ENCODE peak calls at places on chromosomes 5 and 9, in six cellular contexts. B, X, O, E, M and L are unnamed samples.

GRCh38 chr9:125580701-125581286 is 126.2 kb downstream of the MAPKAP1 start:
- DNase-seq in X (no peak), E (no peak), B (no peak), M (no peak), O (no peak), L (no peak)

GRCh38 chr9:116574027-116574679 is 113.0 kb upstream of the TRIM32 start:
- DNase-seq in B (no peak), X (no peak), M (peak; percentile 44), O (no peak), E (no peak), L (no peak)

GRCh38 chr5:17169507-17169906 is 47.9 kb upstream of the BASP1 start:
- DNase-seq in X (no peak), B (no peak), O (no peak), E (no peak), M (no peak), L (no peak)

GRCh38 chr5:176543428-176544182 is 5.5 kb upstream of the CDHR2 start:
- DNase-seq in X (peak; percentile 59), E (peak; percentile 67), M (peak; percentile 67), B (peak; percentile 66), O (peak; percentile 78), L (peak; percentile 74)

GRCh38 chr5:93428868-93429267 is 152.2 kb downstream of the NR2F1-AS1 start:
- DNase-seq in X (no peak), E (no peak), O (no peak), B (no peak), M (no peak), L (no peak)

GRCh38 chr5:85049020-85049419 is 664.3 kb upstream of the EDIL3 start:
- DNase-seq in O (no peak), E (no peak), B (no peak), X (no peak), M (no peak), L (no peak)

GRCh38 chr9:112086627-112087026 is 88.5 kb downstream of the SUSD1 start:
- DNase-seq in O (no peak), M (no peak), B (no peak), X (no peak), E (no peak), L (no peak)

GRCh38 chr5:94707359-94707758 is 88.9 kb downstream of the SLF1 start:
- DNase-seq in B (no peak), X (no peak), M (peak; percentile 56), E (no peak), O (no peak), L (no peak)

GRCh38 chr9:75083188-75083976 is 4.6 kb downstream of the NMRK1 start:
- DNase-seq in M (peak; percentile 44), B (no peak), O (peak; percentile 46), E (no peak), X (peak; percentile 35), L (no peak)

GRCh38 chr9:85024374-85024773 is 354.8 kb downstream of the NTRK2 start:
- DNase-seq in E (no peak), B (no peak), X (no peak), O (no peak), M (no peak), L (no peak)

GRCh38 chr5:170757182-170757601 is 26.3 kb upstream of the GABRP start:
- DNase-seq in M (peak; percentile 76), E (no peak), O (no peak), X (no peak), B (no peak), L (no peak)

GRCh38 chr5:1804001-1804690 is 2.9 kb downstream of the NDUFS6 start:
- DNase-seq in B (no peak), M (no peak), O (no peak), X (no peak), E (no peak), L (no peak)

DNA sequence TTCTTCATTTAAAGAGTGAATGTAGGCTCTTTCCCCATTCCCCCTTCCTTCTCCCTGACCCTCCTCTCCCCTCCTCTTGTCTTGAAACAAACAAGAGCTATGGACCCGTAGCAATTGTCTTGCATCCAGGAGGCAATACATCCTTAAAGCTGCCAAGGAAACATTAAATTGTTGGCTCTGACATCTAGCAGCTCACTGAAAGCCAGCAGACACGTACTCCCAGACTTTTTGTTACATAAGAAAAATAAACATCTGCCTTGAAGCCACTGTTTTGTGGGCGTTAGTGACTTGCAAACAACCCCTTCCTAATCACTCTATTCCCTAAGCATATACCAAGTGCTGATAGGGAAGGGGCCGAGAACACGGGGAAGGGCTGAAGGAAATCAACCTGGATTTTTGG is 8.6 kb downstream of the SLC45A2 start:
- DNase-seq in O (no peak), B (no peak), E (no peak), M (no peak), X (no peak), L (no peak)
- H3K27ac ChIP-seq in O (no peak overlapping the region), B (no peak overlapping the region), E (peak overlapping the region; percentile 34), M (no peak overlapping the region), X (no peak overlapping the region), L (no peak overlapping the region)

DNA sequence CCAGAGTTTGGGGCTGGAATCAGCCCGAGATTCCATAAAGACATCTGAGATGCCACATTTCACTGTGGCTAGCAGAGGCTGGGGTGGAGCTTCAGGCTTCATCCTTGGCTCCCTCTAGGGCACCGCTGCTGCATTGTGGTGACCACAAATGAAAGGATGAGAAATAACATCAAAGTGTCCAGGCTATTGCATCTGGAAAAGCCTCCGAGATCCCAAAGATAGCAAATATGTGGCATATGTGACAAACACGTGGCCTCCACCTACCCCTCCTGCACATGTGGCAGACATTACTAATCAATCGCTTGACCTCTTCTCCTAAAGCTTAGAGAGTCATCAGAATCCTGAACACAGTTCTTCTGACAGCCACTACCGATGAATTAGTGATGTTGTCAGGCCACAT is 4.5 kb downstream of the SPARC start:
- DNase-seq in M (no peak), O (no peak), B (no peak), E (no peak), X (no peak), L (no peak)
- H3K27ac ChIP-seq in M (no peak overlapping the region), O (no peak overlapping the region), B (no peak overlapping the region), E (peak overlapping the region; percentile 100), X (no peak overlapping the region), L (no peak overlapping the region)

GRCh38 chr9:33130501-33130900 is 36.6 kb downstream of the B4GALT1 start:
- DNase-seq in O (no peak), X (no peak), M (no peak), B (no peak), E (no peak), L (no peak)

GRCh38 chr9:33131505-33132248 is 35.5 kb downstream of the B4GALT1 start:
- DNase-seq in O (no peak), M (no peak), E (no peak), B (no peak), X (no peak), L (no peak)

GRCh38 chr9:33132249-33132772 is 34.8 kb downstream of the B4GALT1 start:
- DNase-seq in E (peak; percentile 45), B (no peak), M (no peak), O (no peak), X (no peak), L (no peak)

GRCh38 chr9:33129886-33130284 is 37.3 kb downstream of the B4GALT1 start:
- DNase-seq in O (no peak), X (no peak), M (peak; percentile 21), E (no peak), B (no peak), L (peak; percentile 71)

GRCh38 chr9:33130961-33131360 is 36.2 kb downstream of the B4GALT1 start:
- DNase-seq in E (no peak), X (no peak), B (no peak), O (no peak), M (no peak), L (no peak)
- H3K27ac ChIP-seq in E (no peak overlapping the region), X (no peak overlapping the region), B (no peak overlapping the region), O (no peak overlapping the region), M (peak overlapping the region; percentile 45), L (no peak overlapping the region)

DNA sequence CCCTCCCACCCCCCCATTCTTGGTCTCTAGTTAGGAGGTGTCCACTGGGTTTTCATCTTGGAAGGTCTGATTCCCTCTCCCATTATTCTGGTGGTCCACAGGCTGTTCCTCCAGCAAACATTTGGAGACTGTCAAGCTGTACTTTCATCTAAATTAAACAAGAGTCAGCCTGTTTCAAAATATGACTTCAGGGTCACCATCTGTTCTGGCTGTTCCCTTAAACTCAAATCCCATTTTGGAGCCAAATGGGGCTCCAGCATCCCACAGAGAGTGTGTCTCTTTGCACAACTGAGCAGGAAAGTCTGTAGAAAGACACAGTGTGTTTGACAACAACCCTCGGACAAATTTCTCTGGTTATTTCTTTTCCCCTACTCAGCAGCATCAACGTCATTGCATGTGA is 20.5 kb downstream of the COL15A1 start:
- DNase-seq in X (no peak), E (no peak), O (no peak), B (no peak), M (no peak), L (no peak)
- H3K27ac ChIP-seq in X (no peak overlapping the region), E (no peak overlapping the region), O (no peak overlapping the region), B (no peak overlapping the region), M (no peak overlapping the region), L (no peak overlapping the region)

DNA sequence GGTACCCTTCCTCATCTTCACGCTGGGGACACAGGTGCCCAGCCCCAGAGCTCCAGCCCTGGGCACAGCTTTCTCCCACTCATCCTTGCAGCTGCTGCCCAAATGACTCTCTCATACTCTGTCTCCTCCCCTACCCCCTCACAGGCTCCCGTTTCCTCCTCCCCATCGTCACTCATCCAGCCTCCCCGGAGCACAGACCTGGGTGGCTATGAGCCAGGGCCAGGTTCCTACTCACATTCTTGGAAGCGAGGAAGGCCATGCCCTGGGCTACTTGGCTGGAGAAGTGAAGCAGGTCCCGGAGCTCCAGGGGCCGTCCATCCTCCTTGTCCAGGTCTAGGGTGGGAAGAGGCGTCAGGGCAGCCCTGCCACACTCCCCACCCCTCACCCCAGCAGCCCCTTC is 29.3 kb downstream of the CSF1R start:
- DNase-seq in O (no peak), M (no peak), E (no peak), B (no peak), X (no peak), L (no peak)
- H3K27ac ChIP-seq in O (no peak overlapping the region), M (no peak overlapping the region), E (no peak overlapping the region), B (no peak overlapping the region), X (no peak overlapping the region), L (no peak overlapping the region)

GRCh38 chr5:134240421-134240962 is 14.6 kb upstream of the PPP2CA start:
- DNase-seq in B (no peak), O (no peak), M (peak; percentile 26), E (no peak), X (no peak), L (no peak)

GRCh38 chr5:134242146-134242545 is 16.3 kb upstream of the PPP2CA start:
- DNase-seq in O (no peak), X (no peak), B (no peak), E (peak; percentile 47), M (no peak), L (no peak)

GRCh38 chr5:134236820-134237219 is 10.9 kb upstream of the PPP2CA start:
- DNase-seq in X (no peak), M (no peak), E (no peak), O (no peak), B (no peak), L (no peak)

GRCh38 chr5:134236208-134236761 is 10.4 kb upstream of the PPP2CA start:
- DNase-seq in M (no peak), B (no peak), E (peak; percentile 20), O (no peak), X (no peak), L (no peak)
- H3K27ac ChIP-seq in M (no peak overlapping the region), B (no peak overlapping the region), E (peak overlapping the region; percentile 83), O (no peak overlapping the region), X (no peak overlapping the region), L (no peak overlapping the region)